ENCODE peak calls at places on chromosome 19, in nine cellular contexts. F is heart left ventricle, U is stomach, K is neuronal stem cell, Y is RWPE2, S is hepatocyte, C is neural progenitor cell, M is lower lobe of right lung, P is cardiac muscle cell. N is an unnamed sample.

GRCh38 chr19:1214299-1214861 is 8.8 kb downstream of the STK11 start:
- DNase-seq in F (no peak), U (no peak), K (no peak), Y (peak; percentile 24), S (no peak), C (no peak), M (no peak), P (no peak), N (no peak)

GRCh38 chr19:33799507-33799906 is 2.8 kb downstream of the KCTD15 start:
- DNase-seq in F (no peak), U (no peak), K (no peak), Y (no peak), S (no peak), C (no peak), M (no peak), P (no peak), N (no peak)

GRCh38 chr19:456547-457110 is 4.2 kb downstream of the SHC2 start:
- DNase-seq in F (no peak), U (no peak), K (no peak), Y (no peak), S (no peak), C (no peak), M (no peak), P (no peak), N (no peak)

GRCh38 chr19:13692096-13692495 is 72.2 kb upstream of the MRI1 start:
- DNase-seq in F (no peak), U (no peak), K (no peak), Y (peak; percentile 66), S (no peak), C (no peak), M (no peak), P (peak; percentile 29), N (no peak)

GRCh38 chr19:34124828-34125227 is 47.5 kb upstream of the LSM14A start:
- DNase-seq in F (no peak), U (no peak), K (peak; percentile 57), Y (no peak), S (no peak), C (peak; percentile 46), M (no peak), P (no peak), N (no peak)

GRCh38 chr19:54921082-54921481 is 15.1 kb downstream of the NCR1 start:
- DNase-seq in F (no peak), U (no peak), K (no peak), Y (no peak), S (no peak), C (no peak), M (no peak), P (no peak), N (no peak)

GRCh38 chr19:56099638-56100539 is 21.2 kb downstream of the ZNF787 start:
- DNase-seq in F (no peak), U (no peak), K (no peak), Y (peak; percentile 64), S (no peak), C (no peak), M (no peak), P (no peak), N (no peak)

GRCh38 chr19:10010247-10010691 is at the start of gene COL5A3:
- DNase-seq in F (peak; percentile 87), U (peak; percentile 27), K (no peak), Y (no peak), S (no peak), C (peak; percentile 69), M (peak; percentile 51), P (peak; percentile 72), N (peak; percentile 69)

GRCh38 chr19:53808710-53809125 is 15.4 kb downstream of the NLRP12 start:
- DNase-seq in F (no peak), U (no peak), K (no peak), Y (no peak), S (peak; percentile 45), C (peak; percentile 68), M (no peak), P (peak; percentile 73), N (peak; percentile 71)

GRCh38 chr19:55346725-55347441 is 7.2 kb downstream of the KMT5C start:
- DNase-seq in F (no peak), U (no peak), K (no peak), Y (no peak), S (no peak), C (no peak), M (peak; percentile 45), P (no peak), N (peak; percentile 48)

GRCh38 chr19:13150919-13151604 is 851 bp downstream of the IER2 start:
- DNase-seq in F (no peak), U (no peak), K (peak; percentile 42), Y (no peak), S (peak; percentile 35), C (peak; percentile 54), M (no peak), P (peak; percentile 27), N (no peak)

GRCh38 chr19:33132425-33132824 is 511 bp downstream of the WDR88 start:
- DNase-seq in F (no peak), U (no peak), K (no peak), Y (no peak), S (no peak), C (peak; percentile 18), M (no peak), P (no peak), N (peak; percentile 74)

GRCh38 chr19:576768-577438 is 4.5 kb downstream of the BSG start:
- DNase-seq in F (no peak), U (no peak), K (no peak), Y (no peak), S (no peak), C (no peak), M (no peak), P (no peak), N (no peak)

GRCh38 chr19:55141696-55142095 is 7.3 kb downstream of the TNNT1 start:
- DNase-seq in F (no peak), U (no peak), K (no peak), Y (no peak), S (no peak), C (peak; percentile 54), M (no peak), P (no peak), N (peak; percentile 69)

GRCh38 chr19:48473161-48473966 is 4.2 kb downstream of the CYTH2 start:
- DNase-seq in F (no peak), U (no peak), K (no peak), Y (no peak), S (no peak), C (no peak), M (no peak), P (no peak), N (peak; percentile 64)
- H3K36me3 ChIP-seq in F (peaks cover 82% of the 10 kb centered on the region), U (peaks cover 79% of the 10 kb centered on the region), K (peaks cover 85% of the 10 kb centered on the region), Y (peaks cover 74% of the 10 kb centered on the region), S (no peaks in the 10 kb centered on the region), C (peaks cover 4% of the 10 kb centered on the region), M (peaks cover 83% of the 10 kb centered on the region), P (peaks cover 68% of the 10 kb centered on the region), N (peaks cover 78% of the 10 kb centered on the region)

GRCh38 chr19:18841400-18841799 is 9.6 kb downstream of the UPF1 start:
- DNase-seq in F (no peak), U (no peak), K (no peak), Y (no peak), S (no peak), C (no peak), M (no peak), P (no peak), N (no peak)

GRCh38 chr19:18843960-18844359 is 12.2 kb downstream of the UPF1 start:
- DNase-seq in F (no peak), U (no peak), K (no peak), Y (no peak), S (no peak), C (no peak), M (no peak), P (no peak), N (no peak)

GRCh38 chr19:18842166-18842565 is 10.4 kb downstream of the UPF1 start:
- DNase-seq in F (no peak), U (no peak), K (no peak), Y (no peak), S (no peak), C (no peak), M (no peak), P (peak; percentile 41), N (no peak)

GRCh38 chr19:18840288-18841260 is 8.8 kb downstream of the UPF1 start:
- DNase-seq in F (no peak), U (no peak), K (no peak), Y (no peak), S (no peak), C (no peak), M (no peak), P (no peak), N (no peak)

DNA sequence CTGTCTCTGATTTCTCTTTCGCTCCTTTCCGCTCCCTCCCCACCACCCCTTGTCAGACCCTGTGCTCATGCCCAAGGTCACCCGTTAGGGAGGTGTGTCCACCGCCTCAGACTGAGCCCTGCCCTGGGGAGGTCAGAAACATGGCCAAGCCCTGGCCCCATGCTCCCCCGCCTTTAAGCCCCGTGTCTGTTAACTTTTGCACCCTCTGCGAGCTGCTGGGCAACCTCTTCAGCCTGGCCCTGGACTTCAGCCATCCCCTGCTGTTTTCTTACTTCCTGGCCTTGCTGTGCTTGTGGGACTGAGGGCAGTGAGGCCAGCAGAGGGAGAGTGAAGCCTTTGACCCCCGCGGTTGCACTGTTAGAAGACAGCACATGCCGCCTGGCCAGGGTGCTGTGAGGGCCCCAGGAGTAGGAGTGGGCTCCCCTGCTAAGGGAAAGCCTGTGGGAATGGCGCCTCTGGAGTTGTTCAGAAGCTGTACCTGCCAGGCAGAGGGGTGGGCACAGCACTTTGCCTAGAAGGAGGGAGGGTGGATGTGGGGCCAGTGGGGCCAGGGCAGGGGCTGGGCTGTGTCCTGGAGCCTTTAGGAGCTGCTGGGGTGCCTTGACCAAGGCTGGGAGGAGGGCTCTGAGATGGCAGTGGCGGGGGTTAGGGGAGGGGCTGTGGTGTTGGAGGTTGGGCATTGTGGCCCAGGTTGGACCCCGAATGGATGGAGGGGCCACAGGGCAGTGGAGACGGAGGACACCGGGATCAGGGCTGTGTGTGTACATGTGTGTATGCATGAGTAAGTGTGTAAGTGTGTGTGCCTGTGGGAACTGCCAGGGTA is 7.9 kb downstream of the UPF1 start:
- DNase-seq in F (no peak), U (peak; percentile 61), K (no peak), Y (no peak), S (peak; percentile 44), C (no peak), M (no peak), P (no peak), N (peak; percentile 59)
- H3K4me1 ChIP-seq in F (peaks cover 45% of the 10 kb centered on the region), U (peaks cover 67% of the 10 kb centered on the region), K (peaks cover 11% of the 10 kb centered on the region), Y (no peaks in the 10 kb centered on the region), S (peaks cover 26% of the 10 kb centered on the region), C (peaks cover 17% of the 10 kb centered on the region), M (peaks cover 91% of the 10 kb centered on the region), P (peaks cover 16% of the 10 kb centered on the region), N (peaks cover 3% of the 10 kb centered on the region)

DNA sequence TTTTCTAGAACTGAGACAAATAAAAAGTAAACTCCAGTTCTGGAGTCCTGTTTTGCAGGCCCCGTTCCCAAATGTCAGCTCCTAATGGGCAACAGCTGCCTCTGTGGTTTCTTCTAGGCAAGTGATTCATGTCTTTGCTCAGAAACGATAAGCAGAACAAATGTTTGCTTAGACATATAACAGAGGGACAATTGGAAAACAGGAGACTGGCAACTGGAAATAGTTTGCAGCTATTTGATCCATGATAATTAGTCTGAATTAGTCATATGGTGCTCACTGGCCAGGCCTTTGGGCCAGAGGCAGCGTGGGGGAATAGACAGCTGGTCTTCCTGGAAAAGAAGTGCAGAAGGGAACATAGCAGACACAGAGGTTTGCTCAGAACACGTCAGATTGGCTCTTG is 29.2 kb upstream of the TSHZ3 start:
- DNase-seq in F (peak; percentile 60), U (no peak), K (no peak), Y (no peak), S (peak; percentile 32), C (no peak), M (no peak), P (peak; percentile 97), N (no peak)
- H3K4me3 ChIP-seq in F (no peak overlapping the region), U (no peak overlapping the region), K (no peak overlapping the region), Y (no peak overlapping the region), S (no peak overlapping the region), C (no peak overlapping the region), M (no peak overlapping the region), P (no peak overlapping the region), N (no peak overlapping the region)

GRCh38 chr19:49004133-49004532 is 10.4 kb downstream of the RUVBL2 start:
- DNase-seq in F (no peak), U (no peak), K (no peak), Y (no peak), S (no peak), C (no peak), M (no peak), P (no peak), N (no peak)
- H3K36me3 ChIP-seq in F (peaks cover 60% of the 10 kb centered on the region), U (peaks cover 35% of the 10 kb centered on the region), K (peaks cover 65% of the 10 kb centered on the region), Y (peaks cover 81% of the 10 kb centered on the region), S (no peaks in the 10 kb centered on the region), C (no peaks in the 10 kb centered on the region), M (peaks cover 58% of the 10 kb centered on the region), P (peaks cover 12% of the 10 kb centered on the region), N (peaks cover 53% of the 10 kb centered on the region)

N was measured in endodermal cell.